ENCODE peak calls at places on chromosomes 1 and 21, in six cellular contexts. Q is AG08395; Z is activated CD4-positive, alpha-beta T cell treated with anti-CD3 and anti-CD28 coated beads for 24 hours; F is fibroblast of lung; V is lung microvascular endothelial cell; M is adrenal gland. B is an unnamed sample.

GRCh38 chr21:30227633-30228404 is 11.9 kb upstream of the CLDN8 start:
- DNase-seq in Q (peak), Z (no peak), F (peak), V (no peak), M (peak), B (peak)

GRCh38 chr1:233936422-233936821 is 31.9 kb downstream of the SLC35F3 start:
- DNase-seq in Q (no peak), Z (no peak), F (no peak), V (no peak), M (no peak), B (no peak)

GRCh38 chr21:36247316-36247715 is 72.7 kb upstream of the MORC3 start:
- DNase-seq in Q (no peak), Z (no peak), F (no peak), V (no peak), M (no peak), B (no peak)

GRCh38 chr1:40353081-40353480 is 20.4 kb upstream of the SMAP2 start:
- DNase-seq in Q (no peak), Z (no peak), F (no peak), V (no peak), M (no peak), B (no peak)

GRCh38 chr1:76989976-76990375 is 122.7 kb downstream of the ST6GALNAC5 start:
- DNase-seq in Q (no peak), Z (no peak), F (no peak), V (no peak), M (no peak), B (no peak)

GRCh38 chr1:226882187-226882586 is 11.8 kb downstream of the PSEN2 start:
- DNase-seq in Q (no peak), Z (no peak), F (peak), V (no peak), M (peak), B (no peak)

GRCh38 chr1:53470155-53470554 is 11.0 kb downstream of the DMRTB1 start:
- DNase-seq in Q (peak), Z (no peak), F (peak), V (peak), M (peak), B (peak)

GRCh38 chr1:22249928-22250680 is 107.2 kb upstream of the WNT4 start:
- DNase-seq in Q (no peak), Z (no peak), F (no peak), V (no peak), M (no peak), B (no peak)

GRCh38 chr1:68320349-68320748 is 88.0 kb upstream of the WLS start:
- DNase-seq in Q (no peak), Z (no peak), F (no peak), V (no peak), M (no peak), B (no peak)

GRCh38 chr1:31689394-31689793 is 14.4 kb downstream of the COL16A1 start:
- DNase-seq in Q (no peak), Z (no peak), F (no peak), V (no peak), M (no peak), B (no peak)

GRCh38 chr1:103416681-103417318 is 108.7 kb upstream of the RNPC3 start:
- DNase-seq in Q (no peak), Z (no peak), F (peak), V (no peak), M (no peak), B (no peak)

GRCh38 chr1:67162954-67163353 is 3.3 kb upstream of the IL23R start:
- DNase-seq in Q (no peak), Z (no peak), F (no peak), V (peak), M (no peak), B (peak)

GRCh38 chr1:23614128-23614660 is 54.9 kb upstream of the ID3 start:
- DNase-seq in Q (no peak), Z (no peak), F (no peak), V (no peak), M (no peak), B (no peak)